ENCODE peak calls at places on chromosomes 6 and 20, in ten cellular contexts. One of them, this sample, is unnamed.

GRCh38 chr6:35508542-35508941 is 4.2 kb downstream of the TULP1 start:
- DNase-seq in astrocyte of the spinal cord: no peak
- DNase-seq in AG09309: no peak
- DNase-seq in RWPE1: no peak
- DNase-seq in MCF 10A: no peak
- DNase-seq in AG10803: no peak
- DNase-seq in dorsolateral prefrontal cortex: no peak
- DNase-seq in SK-N-SH: no peak
- DNase-seq in heart left ventricle: no peak
- DNase-seq in astrocyte of the cerebellum: no peak
- DNase-seq in this sample: no peak

GRCh38 chr6:130810307-130811030 is 16.7 kb upstream of the SMLR1 start:
- DNase-seq in astrocyte of the spinal cord: peak
- DNase-seq in AG09309: no peak
- DNase-seq in RWPE1: no peak
- DNase-seq in MCF 10A: no peak
- DNase-seq in AG10803: peak
- DNase-seq in dorsolateral prefrontal cortex: no peak
- DNase-seq in SK-N-SH: peak
- DNase-seq in heart left ventricle: no peak
- DNase-seq in astrocyte of the cerebellum: no peak
- DNase-seq in this sample: no peak

GRCh38 chr6:15264902-15265761 is 19.3 kb downstream of the JARID2 start:
- DNase-seq in astrocyte of the spinal cord: peak
- DNase-seq in AG09309: no peak
- DNase-seq in RWPE1: no peak
- DNase-seq in MCF 10A: no peak
- DNase-seq in AG10803: peak
- DNase-seq in dorsolateral prefrontal cortex: no peak
- DNase-seq in SK-N-SH: no peak
- DNase-seq in heart left ventricle: peak
- DNase-seq in astrocyte of the cerebellum: peak
- DNase-seq in this sample: no peak

GRCh38 chr6:154555075-154555677 is 44.7 kb upstream of the CNKSR3 start:
- DNase-seq in astrocyte of the spinal cord: peak
- DNase-seq in AG09309: no peak
- DNase-seq in RWPE1: peak
- DNase-seq in MCF 10A: peak
- DNase-seq in AG10803: peak
- DNase-seq in dorsolateral prefrontal cortex: no peak
- DNase-seq in SK-N-SH: peak
- DNase-seq in heart left ventricle: no peak
- DNase-seq in astrocyte of the cerebellum: peak
- DNase-seq in this sample: no peak

GRCh38 chr6:16420715-16421461 is 182.5 kb downstream of the GMPR start:
- DNase-seq in astrocyte of the spinal cord: peak
- DNase-seq in AG09309: peak
- DNase-seq in RWPE1: no peak
- DNase-seq in MCF 10A: no peak
- DNase-seq in AG10803: peak
- DNase-seq in dorsolateral prefrontal cortex: no peak
- DNase-seq in SK-N-SH: no peak
- DNase-seq in heart left ventricle: no peak
- DNase-seq in astrocyte of the cerebellum: peak
- DNase-seq in this sample: peak

GRCh38 chr20:2749951-2750342 is 50.5 kb downstream of the CPXM1 start:
- DNase-seq in astrocyte of the spinal cord: no peak
- DNase-seq in AG09309: no peak
- DNase-seq in RWPE1: no peak
- DNase-seq in MCF 10A: no peak
- DNase-seq in AG10803: no peak
- DNase-seq in dorsolateral prefrontal cortex: no peak
- DNase-seq in SK-N-SH: no peak
- DNase-seq in heart left ventricle: no peak
- DNase-seq in astrocyte of the cerebellum: no peak
- DNase-seq in this sample: no peak

GRCh38 chr6:134176283-134176975 is 124.0 kb upstream of the SLC2A12 start:
- DNase-seq in astrocyte of the spinal cord: peak
- DNase-seq in AG09309: no peak
- DNase-seq in RWPE1: no peak
- DNase-seq in MCF 10A: no peak
- DNase-seq in AG10803: peak
- DNase-seq in dorsolateral prefrontal cortex: peak
- DNase-seq in SK-N-SH: peak
- DNase-seq in heart left ventricle: peak
- DNase-seq in astrocyte of the cerebellum: no peak
- DNase-seq in this sample: no peak

GRCh38 chr6:20802596-20802995 is 268.3 kb downstream of the CDKAL1 start:
- DNase-seq in astrocyte of the spinal cord: no peak
- DNase-seq in AG09309: no peak
- DNase-seq in RWPE1: no peak
- DNase-seq in MCF 10A: no peak
- DNase-seq in AG10803: peak
- DNase-seq in dorsolateral prefrontal cortex: no peak
- DNase-seq in SK-N-SH: no peak
- DNase-seq in heart left ventricle: no peak
- DNase-seq in astrocyte of the cerebellum: no peak
- DNase-seq in this sample: no peak

GRCh38 chr20:60512436-60512835 is 554.2 kb downstream of the CDH26 start:
- DNase-seq in astrocyte of the spinal cord: peak
- DNase-seq in AG09309: peak
- DNase-seq in RWPE1: peak
- DNase-seq in MCF 10A: peak
- DNase-seq in AG10803: peak
- DNase-seq in dorsolateral prefrontal cortex: peak
- DNase-seq in SK-N-SH: no peak
- DNase-seq in heart left ventricle: no peak
- DNase-seq in astrocyte of the cerebellum: peak
- DNase-seq in this sample: no peak

DNA sequence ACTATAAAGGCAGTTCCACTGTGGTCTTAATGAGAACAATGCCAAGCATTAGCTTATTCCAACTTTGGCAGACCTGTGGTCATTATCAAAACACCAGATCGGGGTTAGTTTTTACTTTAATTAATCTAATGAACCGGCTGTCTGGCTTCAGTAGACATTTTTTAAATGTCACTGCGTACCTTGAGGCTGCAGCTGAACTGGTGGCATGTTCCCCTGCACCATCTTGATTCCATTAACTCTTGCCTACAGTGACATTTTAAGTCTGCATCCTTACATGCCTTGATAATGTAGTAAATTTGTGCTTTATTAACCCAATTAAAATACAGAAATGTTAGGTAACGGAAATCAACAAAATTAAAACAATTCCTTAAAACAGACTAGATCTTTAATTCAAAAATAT is 127.0 kb downstream of the KIF16B start:
- DNase-seq in astrocyte of the spinal cord: no peak
- DNase-seq in AG09309: no peak
- DNase-seq in RWPE1: no peak
- DNase-seq in MCF 10A: no peak
- DNase-seq in AG10803: no peak
- DNase-seq in dorsolateral prefrontal cortex: no peak
- DNase-seq in SK-N-SH: peak
- DNase-seq in heart left ventricle: no peak
- DNase-seq in astrocyte of the cerebellum: no peak
- DNase-seq in this sample: no peak
- TF ChIP-seq CTCF in astrocyte of the spinal cord: no peak
- TF ChIP-seq CTCF in AG09309: no peak
- TF ChIP-seq CTCF in RWPE1: no peak
- TF ChIP-seq CTCF in MCF 10A: no peak
- TF ChIP-seq CTCF in AG10803: no peak
- TF ChIP-seq CTCF in dorsolateral prefrontal cortex: no peak
- TF ChIP-seq CTCF in SK-N-SH: no peak
- TF ChIP-seq CTCF in heart left ventricle: no peak
- TF ChIP-seq CTCF in astrocyte of the cerebellum: no peak
- TF ChIP-seq CTCF in this sample: no peak

DNA sequence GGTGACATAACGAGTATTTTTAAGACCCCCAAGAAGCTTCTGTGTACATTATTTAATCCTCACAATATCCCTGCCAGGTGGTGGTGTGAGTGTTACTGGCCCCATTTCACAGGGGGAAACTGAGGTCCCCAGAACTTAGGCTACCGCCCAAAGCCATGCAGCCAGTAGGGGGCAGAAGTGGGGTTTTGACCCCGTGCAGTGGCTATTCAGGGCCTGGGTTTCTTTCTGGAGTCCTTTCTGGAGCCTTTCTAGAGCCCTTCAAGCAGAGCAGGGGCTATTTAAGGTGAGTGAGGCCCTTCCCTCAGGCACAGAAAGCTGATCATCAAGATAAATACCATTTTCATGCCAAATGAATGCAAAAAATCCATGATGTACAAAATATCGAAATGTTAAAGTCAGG is 59.0 kb downstream of the CTCFL start:
- DNase-seq in astrocyte of the spinal cord: no peak
- DNase-seq in AG09309: no peak
- DNase-seq in RWPE1: no peak
- DNase-seq in MCF 10A: no peak
- DNase-seq in AG10803: no peak
- DNase-seq in dorsolateral prefrontal cortex: no peak
- DNase-seq in SK-N-SH: no peak
- DNase-seq in heart left ventricle: no peak
- DNase-seq in astrocyte of the cerebellum: no peak
- DNase-seq in this sample: no peak
- TF ChIP-seq CTCF in astrocyte of the spinal cord: peak
- TF ChIP-seq CTCF in AG09309: no peak
- TF ChIP-seq CTCF in RWPE1: no peak
- TF ChIP-seq CTCF in MCF 10A: peak
- TF ChIP-seq CTCF in AG10803: no peak
- TF ChIP-seq CTCF in dorsolateral prefrontal cortex: no peak
- TF ChIP-seq CTCF in SK-N-SH: peak
- TF ChIP-seq CTCF in heart left ventricle: no peak
- TF ChIP-seq CTCF in astrocyte of the cerebellum: no peak
- TF ChIP-seq CTCF in this sample: no peak

GRCh38 chr20:19901226-19901625 is 115.9 kb upstream of the NAA20 start:
- DNase-seq in astrocyte of the spinal cord: no peak
- DNase-seq in AG09309: no peak
- DNase-seq in RWPE1: no peak
- DNase-seq in MCF 10A: peak
- DNase-seq in AG10803: no peak
- DNase-seq in dorsolateral prefrontal cortex: no peak
- DNase-seq in SK-N-SH: no peak
- DNase-seq in heart left ventricle: no peak
- DNase-seq in astrocyte of the cerebellum: no peak
- DNase-seq in this sample: no peak

GRCh38 chr20:19897891-19898290 is 119.3 kb upstream of the NAA20 start:
- DNase-seq in astrocyte of the spinal cord: no peak
- DNase-seq in AG09309: no peak
- DNase-seq in RWPE1: no peak
- DNase-seq in MCF 10A: no peak
- DNase-seq in AG10803: no peak
- DNase-seq in dorsolateral prefrontal cortex: no peak
- DNase-seq in SK-N-SH: no peak
- DNase-seq in heart left ventricle: no peak
- DNase-seq in astrocyte of the cerebellum: no peak
- DNase-seq in this sample: no peak

GRCh38 chr20:19908586-19908985 is 108.6 kb upstream of the NAA20 start:
- DNase-seq in astrocyte of the spinal cord: no peak
- DNase-seq in AG09309: no peak
- DNase-seq in RWPE1: no peak
- DNase-seq in MCF 10A: no peak
- DNase-seq in AG10803: no peak
- DNase-seq in dorsolateral prefrontal cortex: no peak
- DNase-seq in SK-N-SH: no peak
- DNase-seq in heart left ventricle: no peak
- DNase-seq in astrocyte of the cerebellum: no peak
- DNase-seq in this sample: no peak

GRCh38 chr20:19907326-19908056 is 109.7 kb upstream of the NAA20 start:
- DNase-seq in astrocyte of the spinal cord: no peak
- DNase-seq in AG09309: no peak
- DNase-seq in RWPE1: no peak
- DNase-seq in MCF 10A: no peak
- DNase-seq in AG10803: no peak
- DNase-seq in dorsolateral prefrontal cortex: no peak
- DNase-seq in SK-N-SH: no peak
- DNase-seq in heart left ventricle: peak
- DNase-seq in astrocyte of the cerebellum: no peak
- DNase-seq in this sample: no peak

GRCh38 chr20:19903168-19903676 is 113.9 kb upstream of the NAA20 start:
- DNase-seq in astrocyte of the spinal cord: peak
- DNase-seq in AG09309: no peak
- DNase-seq in RWPE1: no peak
- DNase-seq in MCF 10A: peak
- DNase-seq in AG10803: peak
- DNase-seq in dorsolateral prefrontal cortex: no peak
- DNase-seq in SK-N-SH: no peak
- DNase-seq in heart left ventricle: peak
- DNase-seq in astrocyte of the cerebellum: no peak
- DNase-seq in this sample: no peak
- TF ChIP-seq CTCF in astrocyte of the spinal cord: peak
- TF ChIP-seq CTCF in AG09309: peak
- TF ChIP-seq CTCF in RWPE1: no peak
- TF ChIP-seq CTCF in MCF 10A: no peak
- TF ChIP-seq CTCF in AG10803: no peak
- TF ChIP-seq CTCF in dorsolateral prefrontal cortex: peak
- TF ChIP-seq CTCF in SK-N-SH: no peak
- TF ChIP-seq CTCF in heart left ventricle: no peak
- TF ChIP-seq CTCF in astrocyte of the cerebellum: no peak
- TF ChIP-seq CTCF in this sample: peak

DNA sequence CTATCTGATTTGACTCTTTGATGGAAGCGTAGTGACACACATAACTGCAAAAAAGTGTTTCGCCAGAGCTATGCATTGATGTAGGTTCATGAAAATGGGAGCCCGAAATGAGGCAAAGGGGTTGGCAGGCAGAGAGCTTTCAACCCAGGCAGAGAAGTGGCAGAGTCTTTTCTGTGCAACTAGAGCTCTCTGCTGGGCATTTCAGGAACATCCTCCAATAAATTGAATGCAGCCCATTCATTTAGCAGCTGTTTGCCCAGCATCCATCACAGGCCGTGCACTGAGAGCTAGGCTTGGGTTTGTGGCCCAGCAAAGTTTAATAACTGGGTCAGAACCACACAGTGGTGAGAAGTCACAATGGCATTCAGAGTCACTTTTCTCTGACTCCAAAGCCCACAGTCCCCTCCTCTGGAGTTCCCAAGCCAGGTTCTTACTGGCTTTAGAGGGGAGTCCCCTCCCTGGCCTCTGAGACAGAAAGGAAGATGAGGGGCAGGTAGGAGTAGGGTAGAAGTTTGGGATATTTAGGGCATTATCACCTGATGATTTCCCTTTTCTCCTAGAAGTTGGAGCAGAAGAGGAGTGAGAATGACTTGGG is 31.8 kb upstream of the ELMO2 start:
- DNase-seq in astrocyte of the spinal cord: peak
- DNase-seq in AG09309: no peak
- DNase-seq in RWPE1: peak
- DNase-seq in MCF 10A: peak
- DNase-seq in AG10803: peak
- DNase-seq in dorsolateral prefrontal cortex: peak
- DNase-seq in SK-N-SH: peak
- DNase-seq in heart left ventricle: no peak
- DNase-seq in astrocyte of the cerebellum: peak
- DNase-seq in this sample: no peak
- TF ChIP-seq CTCF in astrocyte of the spinal cord: peak
- TF ChIP-seq CTCF in AG09309: peak
- TF ChIP-seq CTCF in RWPE1: no peak
- TF ChIP-seq CTCF in MCF 10A: peak
- TF ChIP-seq CTCF in AG10803: peak
- TF ChIP-seq CTCF in dorsolateral prefrontal cortex: peak
- TF ChIP-seq CTCF in SK-N-SH: peak
- TF ChIP-seq CTCF in heart left ventricle: no peak
- TF ChIP-seq CTCF in astrocyte of the cerebellum: peak
- TF ChIP-seq CTCF in this sample: peak

GRCh38 chr6:17585766-17586502 is 14.2 kb upstream of the FAM8A1 start:
- DNase-seq in astrocyte of the spinal cord: no peak
- DNase-seq in AG09309: no peak
- DNase-seq in RWPE1: peak
- DNase-seq in MCF 10A: no peak
- DNase-seq in AG10803: no peak
- DNase-seq in dorsolateral prefrontal cortex: no peak
- DNase-seq in SK-N-SH: no peak
- DNase-seq in heart left ventricle: no peak
- DNase-seq in astrocyte of the cerebellum: no peak
- DNase-seq in this sample: no peak
- TF ChIP-seq CTCF in astrocyte of the spinal cord: peak
- TF ChIP-seq CTCF in AG09309: no peak
- TF ChIP-seq CTCF in RWPE1: no peak
- TF ChIP-seq CTCF in MCF 10A: no peak
- TF ChIP-seq CTCF in AG10803: no peak
- TF ChIP-seq CTCF in dorsolateral prefrontal cortex: no peak
- TF ChIP-seq CTCF in SK-N-SH: no peak
- TF ChIP-seq CTCF in heart left ventricle: no peak
- TF ChIP-seq CTCF in astrocyte of the cerebellum: peak
- TF ChIP-seq CTCF in this sample: no peak

This sample was measured in AG09319.